ENCODE peak calls at places on chromosomes 1 and 21, in eight cellular contexts. M, K, C, F, T, U, Z and R are unnamed samples.

GRCh38 chr1:197915797-197916686 is 1.1 kb upstream of the LHX9 start:
- DNase-seq in M (peak), K (peak), C (peak), F (peak), T (no peak), U (peak), Z (peak), R (no peak)

GRCh38 chr1:109040627-109041613 is 982 bp downstream of the WDR47 start:
- DNase-seq in M (peak), K (no peak), C (peak), F (no peak), T (no peak), U (no peak), Z (peak), R (no peak)

GRCh38 chr1:24309762-24310485 is 9.2 kb upstream of the GRHL3 start:
- DNase-seq in M (no peak), K (peak), C (peak), F (no peak), T (peak), U (no peak), Z (no peak), R (no peak)

GRCh38 chr1:145759713-145760112 is 40.4 kb downstream of the CD160 start:
- DNase-seq in M (no peak), K (no peak), C (no peak), F (no peak), T (no peak), U (no peak), Z (no peak), R (no peak)

GRCh38 chr1:182839209-182840065 is at the start of gene DHX9:
- DNase-seq in M (peak), K (peak), C (peak), F (peak), T (peak), U (peak), Z (peak), R (peak)

GRCh38 chr1:16385659-16386453 is 18.8 kb downstream of the SZRD1 start:
- DNase-seq in M (no peak), K (no peak), C (no peak), F (no peak), T (no peak), U (no peak), Z (no peak), R (no peak)

GRCh38 chr1:174692313-174692712 is 244.5 kb downstream of the GPR52 start:
- DNase-seq in M (no peak), K (peak), C (peak), F (no peak), T (peak), U (no peak), Z (no peak), R (no peak)

GRCh38 chr1:155834296-155834926 is 22.6 kb downstream of the GON4L start:
- DNase-seq in M (no peak), K (peak), C (peak), F (no peak), T (peak), U (no peak), Z (peak), R (no peak)

GRCh38 chr1:179329862-179330261 is 35.9 kb upstream of the AXDND1 start:
- DNase-seq in M (no peak), K (no peak), C (no peak), F (no peak), T (no peak), U (no peak), Z (no peak), R (no peak)

GRCh38 chr1:205077934-205078311 is 6.3 kb downstream of the TMEM81 start:
- DNase-seq in M (no peak), K (no peak), C (no peak), F (no peak), T (no peak), U (no peak), Z (no peak), R (no peak)

GRCh38 chr1:206459703-206460102 is 10.6 kb upstream of the IKBKE start:
- DNase-seq in M (no peak), K (no peak), C (no peak), F (no peak), T (no peak), U (no peak), Z (no peak), R (no peak)

GRCh38 chr1:31712625-31713024 is 8.8 kb upstream of the COL16A1 start:
- DNase-seq in M (no peak), K (peak), C (peak), F (peak), T (peak), U (no peak), Z (peak), R (no peak)

GRCh38 chr21:34367320-34367935 is 3.6 kb downstream of the KCNE2 start:
- DNase-seq in M (peak), K (peak), C (peak), F (no peak), T (peak), U (peak), Z (peak), R (peak)

GRCh38 chr1:114033219-114033706 is 54.0 kb downstream of the OLFML3 start:
- DNase-seq in M (peak), K (peak), C (no peak), F (no peak), T (peak), U (peak), Z (peak), R (no peak)

GRCh38 chr1:105072446-105072845 is 1322.7 kb downstream of the AMY1C start:
- DNase-seq in M (no peak), K (no peak), C (no peak), F (no peak), T (no peak), U (no peak), Z (no peak), R (no peak)

GRCh38 chr1:239247299-239247698 is 139.1 kb upstream of the CHRM3 start:
- DNase-seq in M (no peak), K (peak), C (no peak), F (no peak), T (no peak), U (no peak), Z (no peak), R (no peak)